ENCODE peak calls at places on chromosomes 16 and 17, in six cellular contexts. One of them, this sample, is unnamed. For H3K36me3, the result is how much of the 10 kb centered on the place peaks cover.

GRCh38 chr17:7633093-7633492 is 3.2 kb downstream of the SHBG start:
- DNase-seq in right atrium auricular region: no peak
- DNase-seq in kidney epithelial cell: no peak
- DNase-seq in neural progenitor cell: no peak
- DNase-seq in prostate gland: no peak
- DNase-seq in mucosa of descending colon: no peak
- DNase-seq in this sample: no peak

GRCh38 chr17:58005031-58005727 is 1.9 kb downstream of the SRSF1 start:
- DNase-seq in prostate gland: no peak
- DNase-seq in kidney epithelial cell: no peak
- DNase-seq in mucosa of descending colon: no peak
- DNase-seq in right atrium auricular region: no peak
- DNase-seq in neural progenitor cell: no peak
- DNase-seq in this sample: no peak

GRCh38 chr17:12624221-12624620 is 41.5 kb upstream of the MYOCD start:
- DNase-seq in prostate gland: no peak
- DNase-seq in right atrium auricular region: no peak
- DNase-seq in mucosa of descending colon: no peak
- DNase-seq in kidney epithelial cell: no peak
- DNase-seq in neural progenitor cell: no peak
- DNase-seq in this sample: no peak

GRCh38 chr16:21684199-21684598 is 20.4 kb downstream of the OTOA start:
- DNase-seq in right atrium auricular region: no peak
- DNase-seq in prostate gland: peak
- DNase-seq in neural progenitor cell: peak
- DNase-seq in kidney epithelial cell: no peak
- DNase-seq in mucosa of descending colon: no peak
- DNase-seq in this sample: no peak

GRCh38 chr16:7313170-7313569 is 19.5 kb upstream of the RBFOX1 start:
- DNase-seq in right atrium auricular region: no peak
- DNase-seq in prostate gland: no peak
- DNase-seq in kidney epithelial cell: no peak
- DNase-seq in mucosa of descending colon: no peak
- DNase-seq in neural progenitor cell: peak
- DNase-seq in this sample: no peak

GRCh38 chr17:54754560-54754959 is 146.1 kb upstream of the TOM1L1 start:
- DNase-seq in neural progenitor cell: peak
- DNase-seq in prostate gland: no peak
- DNase-seq in mucosa of descending colon: no peak
- DNase-seq in kidney epithelial cell: no peak
- DNase-seq in right atrium auricular region: no peak
- DNase-seq in this sample: no peak

GRCh38 chr17:69809331-69809730 is 265.7 kb upstream of the KCNJ16 start:
- DNase-seq in mucosa of descending colon: no peak
- DNase-seq in kidney epithelial cell: no peak
- DNase-seq in neural progenitor cell: no peak
- DNase-seq in right atrium auricular region: no peak
- DNase-seq in prostate gland: no peak
- DNase-seq in this sample: no peak

GRCh38 chr16:51393381-51394005 is 242.4 kb upstream of the SALL1 start:
- DNase-seq in kidney epithelial cell: no peak
- DNase-seq in mucosa of descending colon: no peak
- DNase-seq in prostate gland: no peak
- DNase-seq in right atrium auricular region: no peak
- DNase-seq in neural progenitor cell: no peak
- DNase-seq in this sample: no peak

GRCh38 chr17:38591759-38592241 is 14.0 kb downstream of the SRCIN1 start:
- DNase-seq in mucosa of descending colon: no peak
- DNase-seq in prostate gland: no peak
- DNase-seq in kidney epithelial cell: peak
- DNase-seq in neural progenitor cell: no peak
- DNase-seq in right atrium auricular region: no peak
- DNase-seq in this sample: no peak

GRCh38 chr17:9219631-9220415 is 198.5 kb downstream of the NTN1 start:
- DNase-seq in kidney epithelial cell: no peak
- DNase-seq in mucosa of descending colon: no peak
- DNase-seq in right atrium auricular region: no peak
- DNase-seq in neural progenitor cell: no peak
- DNase-seq in prostate gland: no peak
- DNase-seq in this sample: no peak

GRCh38 chr16:89723279-89724250 is 2.2 kb downstream of the ZNF276 start:
- DNase-seq in mucosa of descending colon: peak
- DNase-seq in prostate gland: no peak
- DNase-seq in neural progenitor cell: no peak
- DNase-seq in right atrium auricular region: no peak
- DNase-seq in kidney epithelial cell: no peak
- DNase-seq in this sample: no peak

GRCh38 chr17:29844339-29845048 is 85.5 kb downstream of the SSH2 start:
- DNase-seq in prostate gland: no peak
- DNase-seq in kidney epithelial cell: no peak
- DNase-seq in mucosa of descending colon: no peak
- DNase-seq in right atrium auricular region: no peak
- DNase-seq in neural progenitor cell: peak
- DNase-seq in this sample: no peak

GRCh38 chr17:19003543-19003965 is 1.0 kb downstream of the FAM83G start:
- DNase-seq in kidney epithelial cell: no peak
- DNase-seq in right atrium auricular region: no peak
- DNase-seq in mucosa of descending colon: no peak
- DNase-seq in neural progenitor cell: peak
- DNase-seq in prostate gland: no peak
- DNase-seq in this sample: no peak

GRCh38 chr16:10971560-10971961 is 27.2 kb downstream of the CLEC16A start:
- DNase-seq in kidney epithelial cell: no peak
- DNase-seq in neural progenitor cell: peak
- DNase-seq in mucosa of descending colon: no peak
- DNase-seq in right atrium auricular region: no peak
- DNase-seq in prostate gland: peak
- DNase-seq in this sample: peak

GRCh38 chr17:80986816-80987480 is 4.7 kb upstream of the CHMP6 start:
- DNase-seq in prostate gland: no peak
- DNase-seq in mucosa of descending colon: peak
- DNase-seq in right atrium auricular region: no peak
- DNase-seq in neural progenitor cell: no peak
- DNase-seq in kidney epithelial cell: no peak
- DNase-seq in this sample: peak

GRCh38 chr16:11303405-11304138 is 22.4 kb upstream of the PRM1 start:
- DNase-seq in neural progenitor cell: no peak
- DNase-seq in prostate gland: peak
- DNase-seq in kidney epithelial cell: no peak
- DNase-seq in right atrium auricular region: no peak
- DNase-seq in mucosa of descending colon: no peak
- DNase-seq in this sample: no peak

GRCh38 chr16:85483424-85483823 is 129.7 kb upstream of the GSE1 start:
- DNase-seq in prostate gland: no peak
- DNase-seq in mucosa of descending colon: no peak
- DNase-seq in right atrium auricular region: no peak
- DNase-seq in neural progenitor cell: no peak
- DNase-seq in kidney epithelial cell: no peak
- DNase-seq in this sample: no peak

GRCh38 chr17:74431568-74432483 is at the start of gene GPRC5C:
- DNase-seq in right atrium auricular region: peak
- DNase-seq in neural progenitor cell: peak
- DNase-seq in kidney epithelial cell: peak
- DNase-seq in mucosa of descending colon: peak
- DNase-seq in prostate gland: peak
- DNase-seq in this sample: peak

GRCh38 chr17:40361925-40362695 is 2.4 kb downstream of the GJD3 start:
- DNase-seq in right atrium auricular region: no peak
- DNase-seq in kidney epithelial cell: no peak
- DNase-seq in prostate gland: no peak
- DNase-seq in neural progenitor cell: no peak
- DNase-seq in mucosa of descending colon: no peak
- DNase-seq in this sample: no peak

GRCh38 chr17:76840884-76841775 is 27.1 kb upstream of the MGAT5B start:
- DNase-seq in right atrium auricular region: no peak
- DNase-seq in kidney epithelial cell: no peak
- DNase-seq in mucosa of descending colon: no peak
- DNase-seq in neural progenitor cell: peak
- DNase-seq in prostate gland: no peak
- DNase-seq in this sample: no peak

GRCh38 chr16:27972500-27972899 is 91.0 kb downstream of the GSG1L start:
- DNase-seq in right atrium auricular region: no peak
- DNase-seq in prostate gland: no peak
- DNase-seq in neural progenitor cell: peak
- DNase-seq in kidney epithelial cell: peak
- DNase-seq in mucosa of descending colon: no peak
- DNase-seq in this sample: no peak

GRCh38 chr17:56468840-56469239 is 124.7 kb upstream of the NOG start:
- DNase-seq in right atrium auricular region: no peak
- DNase-seq in neural progenitor cell: no peak
- DNase-seq in prostate gland: no peak
- DNase-seq in kidney epithelial cell: no peak
- DNase-seq in mucosa of descending colon: no peak
- DNase-seq in this sample: no peak

GRCh38 chr16:50797456-50797855 is 55.6 kb downstream of the CYLD start:
- DNase-seq in mucosa of descending colon: no peak
- DNase-seq in neural progenitor cell: no peak
- DNase-seq in kidney epithelial cell: no peak
- DNase-seq in prostate gland: no peak
- DNase-seq in right atrium auricular region: no peak
- DNase-seq in this sample: no peak

GRCh38 chr17:13000561-13000960 is 17.3 kb downstream of the ELAC2 start:
- DNase-seq in prostate gland: no peak
- DNase-seq in right atrium auricular region: no peak
- DNase-seq in neural progenitor cell: no peak
- DNase-seq in mucosa of descending colon: no peak
- DNase-seq in kidney epithelial cell: no peak
- DNase-seq in this sample: no peak

GRCh38 chr17:78444392-78444791 is 65.9 kb downstream of the PGS1 start:
- DNase-seq in prostate gland: no peak
- DNase-seq in kidney epithelial cell: no peak
- DNase-seq in mucosa of descending colon: no peak
- DNase-seq in neural progenitor cell: no peak
- DNase-seq in right atrium auricular region: no peak
- DNase-seq in this sample: no peak

GRCh38 chr17:74759243-74759801 is 10.9 kb downstream of the NHERF1 start:
- DNase-seq in neural progenitor cell: no peak
- DNase-seq in prostate gland: no peak
- DNase-seq in kidney epithelial cell: no peak
- DNase-seq in right atrium auricular region: no peak
- DNase-seq in mucosa of descending colon: no peak
- DNase-seq in this sample: no peak

DNA sequence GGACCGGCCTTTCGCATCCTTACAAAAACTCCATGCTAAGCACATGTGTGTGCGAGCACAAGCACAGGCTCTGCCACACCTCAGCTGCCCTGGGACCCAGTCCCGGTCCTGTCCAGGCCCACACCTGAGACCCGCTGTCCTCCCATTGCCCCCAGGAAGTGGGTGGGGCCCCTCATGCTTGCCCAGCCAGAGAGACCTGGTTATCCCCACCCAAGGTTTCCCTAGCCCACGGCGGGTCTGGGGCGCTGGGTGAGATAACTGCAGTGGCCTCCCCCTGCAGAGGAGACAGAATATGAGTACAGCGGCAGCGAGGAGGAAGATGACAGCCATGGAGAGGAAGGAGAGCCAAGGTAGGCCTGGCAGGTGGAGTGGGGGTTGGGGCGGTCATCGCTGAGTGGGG is 12.5 kb upstream of the C17orf107 start:
- DNase-seq in prostate gland: no peak
- DNase-seq in neural progenitor cell: no peak
- DNase-seq in mucosa of descending colon: no peak
- DNase-seq in kidney epithelial cell: no peak
- DNase-seq in right atrium auricular region: no peak
- DNase-seq in this sample: no peak
- H3K36me3 ChIP-seq in prostate gland: under half
- H3K36me3 ChIP-seq in neural progenitor cell: under half
- H3K36me3 ChIP-seq in mucosa of descending colon: under half
- H3K36me3 ChIP-seq in kidney epithelial cell: under half
- H3K36me3 ChIP-seq in right atrium auricular region: half or more
- H3K36me3 ChIP-seq in this sample: under half

DNA sequence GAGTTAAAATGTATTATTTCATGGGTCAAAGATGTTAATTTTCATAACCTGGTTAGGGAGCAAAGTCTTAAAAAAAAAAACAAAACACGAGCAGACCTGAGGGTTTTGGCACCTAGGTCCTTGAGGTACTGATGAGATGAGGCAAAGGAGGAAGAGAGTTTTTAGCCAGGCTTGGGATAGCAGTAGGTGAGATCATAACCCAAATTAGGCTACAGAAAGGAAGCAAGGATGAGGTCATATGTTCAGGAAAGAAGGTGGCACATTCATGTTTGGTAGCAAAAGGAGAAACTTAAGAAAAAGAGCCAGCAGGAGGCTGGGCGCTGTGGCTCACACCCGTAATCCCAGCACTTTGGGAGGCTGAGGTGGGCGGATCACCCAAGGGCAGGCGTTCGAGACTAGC is 2.8 kb downstream of the ATXN1L start:
- DNase-seq in mucosa of descending colon: no peak
- DNase-seq in neural progenitor cell: no peak
- DNase-seq in prostate gland: no peak
- DNase-seq in right atrium auricular region: no peak
- DNase-seq in kidney epithelial cell: no peak
- DNase-seq in this sample: no peak
- H3K36me3 ChIP-seq in mucosa of descending colon: under half
- H3K36me3 ChIP-seq in neural progenitor cell: under half
- H3K36me3 ChIP-seq in prostate gland: under half
- H3K36me3 ChIP-seq in right atrium auricular region: under half
- H3K36me3 ChIP-seq in kidney epithelial cell: under half
- H3K36me3 ChIP-seq in this sample: under half

DNA sequence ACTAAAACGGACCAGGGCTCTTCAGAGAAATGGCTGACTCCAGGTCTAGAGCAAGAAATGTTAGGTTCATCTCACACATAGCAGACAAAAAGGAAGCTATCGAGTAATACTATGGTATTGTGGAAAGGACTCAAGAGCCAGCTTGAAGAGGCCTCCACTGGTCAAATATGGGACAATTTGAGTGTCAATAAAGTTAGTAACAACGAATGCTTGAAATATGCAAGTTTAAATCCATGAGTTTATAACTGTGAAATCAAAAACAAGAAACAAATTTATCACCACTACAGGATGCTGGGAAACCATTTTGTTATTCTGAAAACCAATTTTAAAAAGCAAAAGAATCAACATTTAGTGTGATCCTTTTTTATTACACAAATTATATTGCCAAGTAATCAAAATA is 50.4 kb upstream of the ANKFY1 start:
- DNase-seq in kidney epithelial cell: no peak
- DNase-seq in prostate gland: no peak
- DNase-seq in mucosa of descending colon: no peak
- DNase-seq in neural progenitor cell: no peak
- DNase-seq in right atrium auricular region: no peak
- DNase-seq in this sample: no peak
- H3K36me3 ChIP-seq in kidney epithelial cell: under half
- H3K36me3 ChIP-seq in prostate gland: under half
- H3K36me3 ChIP-seq in mucosa of descending colon: under half
- H3K36me3 ChIP-seq in neural progenitor cell: under half
- H3K36me3 ChIP-seq in right atrium auricular region: under half
- H3K36me3 ChIP-seq in this sample: under half

DNA sequence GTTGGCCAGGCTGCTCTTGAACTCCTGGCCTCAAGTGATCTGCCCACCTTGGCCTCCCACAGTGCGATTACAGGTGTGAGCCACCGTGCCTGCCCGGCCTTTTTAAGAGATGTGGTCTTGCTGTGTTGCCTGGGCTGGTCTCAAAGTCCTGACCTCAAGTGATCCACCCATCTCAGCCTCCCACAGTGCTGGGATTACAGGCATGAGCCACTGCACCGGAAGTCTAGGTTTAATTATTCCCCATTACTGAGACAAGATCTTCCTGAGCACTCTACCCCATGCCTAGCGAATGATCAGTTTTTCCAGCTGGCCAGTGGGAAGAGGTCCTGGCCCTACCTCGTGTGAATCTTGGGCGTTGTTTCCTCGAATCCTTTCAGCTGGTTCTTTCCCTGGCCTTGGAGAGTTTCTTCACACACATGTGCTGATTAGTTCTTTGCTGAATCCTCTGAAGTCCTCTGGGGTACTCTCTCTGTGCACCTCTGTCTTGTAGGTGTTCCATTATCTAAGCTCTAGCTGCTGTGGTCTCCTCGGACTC is 18.9 kb downstream of the C16orf54 start:
- DNase-seq in kidney epithelial cell: no peak
- DNase-seq in neural progenitor cell: no peak
- DNase-seq in prostate gland: no peak
- DNase-seq in right atrium auricular region: no peak
- DNase-seq in mucosa of descending colon: no peak
- DNase-seq in this sample: no peak
- H3K36me3 ChIP-seq in kidney epithelial cell: under half
- H3K36me3 ChIP-seq in neural progenitor cell: under half
- H3K36me3 ChIP-seq in prostate gland: under half
- H3K36me3 ChIP-seq in right atrium auricular region: under half
- H3K36me3 ChIP-seq in mucosa of descending colon: under half
- H3K36me3 ChIP-seq in this sample: under half